ENCODE peak calls at places on chromosomes 3 and 15, in five cellular contexts. J is esophagus muscularis mucosa, Z is GM12891, D is H1, X is Panc1. L is an unnamed sample.

GRCh38 chr15:69414702-69415161 is 583 bp downstream of the KIF23 start:
- DNase-seq in J (no peak), Z (peak), D (no peak), X (peak), L (no peak)

GRCh38 chr3:19348929-19349564 is 200.7 kb downstream of the KCNH8 start:
- DNase-seq in J (no peak), Z (no peak), D (no peak), X (peak), L (peak)

GRCh38 chr3:38989932-38990510 is 61.7 kb downstream of the SCN11A start:
- DNase-seq in J (no peak), Z (no peak), D (no peak), X (no peak), L (no peak)

GRCh38 chr3:78143000-78143399 is 1103.1 kb downstream of the ROBO2 start:
- DNase-seq in J (no peak), Z (no peak), D (no peak), X (no peak), L (no peak)

GRCh38 chr3:100401674-100402036 is 316 bp downstream of the LNP1 start:
- DNase-seq in J (peak), Z (no peak), D (no peak), X (no peak), L (no peak)

GRCh38 chr3:69739204-69740102 is at the start of gene MITF:
- DNase-seq in J (peak), Z (peak), D (peak), X (peak), L (peak)

GRCh38 chr3:69094467-69095205 is 9.9 kb downstream of the ARL6IP5 start:
- DNase-seq in J (no peak), Z (no peak), D (no peak), X (no peak), L (no peak)

GRCh38 chr3:14175383-14176037 is 2.9 kb downstream of the XPC start:
- DNase-seq in J (no peak), Z (no peak), D (no peak), X (no peak), L (peak)

GRCh38 chr3:113744941-113745272 is 1.1 kb downstream of the NAA50 start:
- DNase-seq in J (no peak), Z (no peak), D (no peak), X (no peak), L (no peak)

GRCh38 chr15:65942436-65942835 is 73.1 kb downstream of the RAB11A start:
- DNase-seq in J (no peak), Z (no peak), D (no peak), X (no peak), L (no peak)

GRCh38 chr3:11212301-11212613 is 58.0 kb downstream of the HRH1 start:
- DNase-seq in J (no peak), Z (no peak), D (no peak), X (no peak), L (no peak)

GRCh38 chr3:156620260-156620659 is 54.1 kb upstream of the TIPARP start:
- DNase-seq in J (no peak), Z (no peak), D (no peak), X (no peak), L (no peak)

GRCh38 chr3:112357888-112358287 is 24.9 kb downstream of the CD200 start:
- DNase-seq in J (no peak), Z (no peak), D (no peak), X (no peak), L (no peak)

GRCh38 chr3:196641278-196642058 is 2.0 kb downstream of the NRROS start:
- DNase-seq in J (no peak), Z (no peak), D (no peak), X (no peak), L (peak)

GRCh38 chr3:168620854-168621253 is 525.1 kb upstream of the GOLIM4 start:
- DNase-seq in J (no peak), Z (no peak), D (peak), X (peak), L (no peak)

GRCh38 chr3:195870442-195870841 is 37.9 kb downstream of the TNK2 start:
- DNase-seq in J (no peak), Z (no peak), D (no peak), X (no peak), L (no peak)

GRCh38 chr3:65473746-65474145 is 565.0 kb downstream of the MAGI1 start:
- DNase-seq in J (no peak), Z (no peak), D (no peak), X (no peak), L (no peak)

GRCh38 chr15:58957101-58957973 is 23.9 kb upstream of the SLTM start:
- DNase-seq in J (no peak), Z (peak), D (no peak), X (peak), L (peak)

GRCh38 chr3:178117641-178118040 is 418.6 kb upstream of the KCNMB2 start:
- DNase-seq in J (no peak), Z (no peak), D (no peak), X (no peak), L (no peak)

GRCh38 chr3:172836390-172836997 is 86.0 kb downstream of the ECT2 start:
- DNase-seq in J (no peak), Z (no peak), D (no peak), X (peak), L (no peak)

GRCh38 chr15:51864408-51865056 is 35.1 kb downstream of the TMOD3 start:
- DNase-seq in J (no peak), Z (no peak), D (no peak), X (no peak), L (no peak)

GRCh38 chr15:64284037-64284436 is 71.9 kb downstream of the CSNK1G1 start:
- DNase-seq in J (no peak), Z (no peak), D (no peak), X (no peak), L (peak)

GRCh38 chr15:53354905-53355304 is 404.6 kb downstream of the WDR72 start:
- DNase-seq in J (no peak), Z (no peak), D (no peak), X (no peak), L (no peak)

GRCh38 chr3:23992051-23992628 is 47.1 kb downstream of the NR1D2 start:
- DNase-seq in J (no peak), Z (no peak), D (no peak), X (no peak), L (no peak)

GRCh38 chr3:4950948-4951347 is 28.3 kb upstream of the BHLHE40 start:
- DNase-seq in J (no peak), Z (no peak), D (no peak), X (peak), L (no peak)

GRCh38 chr3:4957978-4958377 is 21.3 kb upstream of the BHLHE40 start:
- DNase-seq in J (no peak), Z (no peak), D (no peak), X (no peak), L (no peak)

GRCh38 chr3:4953119-4953518 is 26.1 kb upstream of the BHLHE40 start:
- DNase-seq in J (no peak), Z (no peak), D (no peak), X (no peak), L (no peak)

GRCh38 chr3:4956743-4957142 is 22.5 kb upstream of the BHLHE40 start:
- DNase-seq in J (no peak), Z (no peak), D (no peak), X (no peak), L (no peak)

DNA sequence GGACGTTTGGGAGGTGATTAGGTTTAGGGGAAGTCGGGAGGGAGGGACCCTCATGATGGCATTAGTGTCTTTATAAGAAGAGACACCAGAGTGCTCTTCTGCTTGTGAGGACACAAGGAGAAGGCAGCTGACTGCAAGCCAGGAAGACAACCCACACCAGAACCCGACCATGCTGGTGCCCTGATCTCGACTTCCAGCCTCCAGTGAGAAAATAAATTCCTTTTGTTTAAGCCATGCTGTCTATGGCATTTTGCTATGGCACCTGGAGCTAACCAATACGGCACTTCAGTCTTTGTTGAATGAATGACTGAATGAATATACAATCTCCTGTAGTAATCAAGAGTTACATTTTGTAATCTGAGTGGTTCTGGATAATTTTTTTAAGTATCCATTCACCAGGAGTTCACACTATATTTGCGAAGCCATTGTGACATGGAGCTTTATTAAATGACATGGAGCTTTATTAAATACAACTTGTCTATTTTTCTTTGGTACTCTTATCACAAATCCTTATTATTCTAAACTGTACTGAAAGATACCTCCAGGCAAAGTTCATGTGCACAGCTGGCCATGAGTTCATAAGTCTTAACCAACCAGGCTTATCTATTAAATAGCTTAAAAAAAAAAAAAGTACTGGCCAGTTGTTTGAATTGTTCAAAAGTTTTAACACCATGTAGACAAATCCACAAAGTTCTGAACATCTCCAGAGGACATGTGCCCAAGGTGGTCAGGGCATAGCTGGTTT is 24.8 kb upstream of the BHLHE40 start:
- DNase-seq in J (no peak), Z (no peak), D (no peak), X (no peak), L (no peak)
- TF ChIP-seq POLR2AphosphoS5 in J (no peak), Z (no peak), D (no peak), X (no peak), L (no peak)

DNA sequence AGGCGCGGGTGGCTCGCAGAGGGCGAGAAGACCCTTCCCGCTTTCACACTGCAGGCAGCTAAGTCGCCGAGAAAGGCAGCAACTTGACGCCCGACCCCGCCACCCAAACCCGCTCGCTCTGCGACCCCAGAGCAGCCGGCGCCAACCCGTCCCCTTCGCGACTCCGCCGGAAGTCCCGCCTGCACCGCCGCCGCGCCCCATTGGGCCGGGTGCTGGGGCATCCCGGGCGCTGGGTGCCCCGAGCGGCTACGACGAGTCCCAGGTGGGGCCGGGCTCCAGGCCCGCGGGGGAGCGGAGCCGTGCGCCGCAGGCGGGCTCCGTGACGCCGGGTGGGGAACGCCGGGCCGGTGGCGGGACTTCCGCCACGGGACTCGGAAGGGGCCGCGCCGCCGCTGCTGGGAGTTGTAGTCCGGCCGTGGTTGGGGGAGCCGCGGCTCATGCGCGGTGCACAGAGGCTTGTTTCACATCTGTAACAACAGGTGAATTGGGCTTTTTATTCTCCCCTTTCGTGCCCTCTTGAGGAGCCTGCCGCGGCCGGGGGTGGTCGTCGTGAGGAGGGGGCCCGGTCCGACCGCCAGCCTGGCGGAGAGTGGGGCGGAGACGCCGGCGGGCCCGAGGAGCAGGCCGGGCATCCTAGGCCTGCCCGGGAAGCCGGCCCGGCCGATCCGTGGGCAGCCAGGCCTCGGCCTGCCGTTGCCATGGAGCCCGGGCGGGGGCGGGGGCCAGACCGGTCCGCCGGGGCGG is at the start of gene DHX30:
- DNase-seq in J (peak), Z (peak), D (no peak), X (no peak), L (peak)
- TF ChIP-seq POLR2AphosphoS5 in J (peak), Z (no peak), D (peak), X (peak), L (peak)

GRCh38 chr3:188051801-188052228 is 102.1 kb upstream of the LPP start:
- DNase-seq in J (no peak), Z (no peak), D (no peak), X (no peak), L (no peak)
- TF ChIP-seq POLR2AphosphoS5 in J (no peak), Z (no peak), D (no peak), X (no peak), L (no peak)

GRCh38 chr3:49276475-49277356 is at the start of gene C3orf62:
- DNase-seq in J (peak), Z (peak), D (peak), X (no peak), L (no peak)
- TF ChIP-seq POLR2AphosphoS5 in J (peak), Z (peak), D (peak), X (peak), L (peak)

DNA sequence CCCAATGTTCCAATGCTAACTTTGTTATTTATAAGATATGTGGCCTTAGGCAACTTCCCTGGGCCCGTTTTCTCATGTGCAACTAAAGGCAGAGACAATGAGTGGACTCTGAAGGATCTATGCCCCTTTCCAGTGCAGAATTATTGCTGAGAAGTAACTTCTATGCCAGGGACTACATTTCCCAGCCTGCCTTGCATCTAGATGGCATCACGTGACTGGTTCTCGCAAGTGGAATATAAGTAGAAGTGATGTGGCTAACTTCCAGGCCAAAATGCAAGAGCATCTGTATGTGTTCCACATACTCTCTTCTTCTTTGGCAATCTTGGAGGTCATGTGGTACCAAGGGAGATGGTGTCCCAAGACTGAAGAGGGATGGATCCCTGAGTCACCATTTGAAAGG is 674.4 kb downstream of the NTRK3 start:
- DNase-seq in J (no peak), Z (no peak), D (no peak), X (no peak), L (no peak)
- TF ChIP-seq POLR2AphosphoS5 in J (no peak), Z (no peak), D (no peak), X (no peak), L (no peak)

GRCh38 chr3:44108481-44108880 is 133.2 kb upstream of the TOPAZ1 start:
- DNase-seq in J (peak), Z (no peak), D (no peak), X (no peak), L (no peak)

GRCh38 chr3:44106761-44107160 is 134.9 kb upstream of the TOPAZ1 start:
- DNase-seq in J (peak), Z (no peak), D (no peak), X (no peak), L (no peak)

GRCh38 chr3:44111482-44111881 is 130.2 kb upstream of the TOPAZ1 start:
- DNase-seq in J (no peak), Z (no peak), D (no peak), X (no peak), L (no peak)

GRCh38 chr3:44110643-44111042 is 131.0 kb upstream of the TOPAZ1 start:
- DNase-seq in J (no peak), Z (no peak), D (no peak), X (no peak), L (no peak)

GRCh38 chr3:44109997-44110396 is 131.7 kb upstream of the TOPAZ1 start:
- DNase-seq in J (no peak), Z (no peak), D (no peak), X (no peak), L (no peak)
- TF ChIP-seq POLR2AphosphoS5 in J (no peak), Z (no peak), D (no peak), X (no peak), L (no peak)